ENCODE peak calls at places on chromosome 1, in nine cellular contexts. K is GDM1, H is EL, O is HFFc6, Y is HuH-7.5, B is substantia nigra, X is stomach, N is HEK293T, P is bronchial epithelial cell. L is an unnamed sample.

GRCh38 chr1:148264374-148265276 is 112.5 kb upstream of the NBPF11 start:
- DNase-seq in K (no peak), H (peak), O (peak), Y (no peak), B (peak), X (no peak), N (peak), P (peak), L (peak)

GRCh38 chr1:85351202-85351828 is 74.9 kb upstream of the BCL10 start:
- DNase-seq in K (no peak), H (no peak), O (no peak), Y (no peak), B (no peak), X (no peak), N (no peak), P (no peak), L (no peak)

GRCh38 chr1:108646661-108647269 is 14.1 kb downstream of the HENMT1 start:
- DNase-seq in K (peak), H (peak), O (peak), Y (peak), B (peak), X (peak), N (no peak), P (peak), L (peak)

GRCh38 chr1:202643397-202644218 is 66.6 kb downstream of the SYT2 start:
- DNase-seq in K (no peak), H (no peak), O (no peak), Y (peak), B (no peak), X (no peak), N (peak), P (no peak), L (no peak)

GRCh38 chr1:30048905-30049304 is 674.5 kb downstream of the MATN1 start:
- DNase-seq in K (no peak), H (no peak), O (no peak), Y (no peak), B (no peak), X (peak), N (no peak), P (no peak), L (no peak)

GRCh38 chr1:67441739-67442286 is 11.6 kb upstream of the SERBP1 start:
- DNase-seq in K (no peak), H (no peak), O (no peak), Y (no peak), B (no peak), X (no peak), N (no peak), P (no peak), L (no peak)

GRCh38 chr1:197444754-197445153 is 176.7 kb downstream of the CRB1 start:
- DNase-seq in K (no peak), H (peak), O (peak), Y (no peak), B (no peak), X (no peak), N (no peak), P (peak), L (peak)

GRCh38 chr1:91872560-91873081 is 13.3 kb downstream of the TGFBR3 start:
- DNase-seq in K (no peak), H (peak), O (no peak), Y (peak), B (no peak), X (no peak), N (no peak), P (peak), L (peak)

GRCh38 chr1:21045351-21045750 is 131.3 kb downstream of the EIF4G3 start:
- DNase-seq in K (no peak), H (no peak), O (no peak), Y (no peak), B (no peak), X (no peak), N (no peak), P (no peak), L (no peak)

GRCh38 chr1:116498789-116499628 is 71.8 kb downstream of the CD58 start:
- DNase-seq in K (peak), H (peak), O (peak), Y (peak), B (peak), X (no peak), N (peak), P (peak), L (peak)

GRCh38 chr1:38005195-38006007 is at the start of gene FHL3:
- DNase-seq in K (peak), H (peak), O (no peak), Y (peak), B (no peak), X (peak), N (peak), P (no peak), L (no peak)

L was measured in LHCN-M2.